ENCODE peak calls at places on chromosomes 7 and 10, in six cellular contexts. E, B, U, Q, A and P are unnamed samples.

GRCh38 chr10:70575874-70576802 is 26.4 kb downstream of the PRF1 start:
- DNase-seq in E (no peak), B (no peak), U (no peak), Q (peak), A (no peak), P (no peak)

GRCh38 chr10:80414126-80414898 is 6.0 kb downstream of the PRXL2A start:
- DNase-seq in E (no peak), B (no peak), U (no peak), Q (no peak), A (no peak), P (no peak)

GRCh38 chr10:80416401-80417098 is 8.2 kb downstream of the PRXL2A start:
- DNase-seq in E (no peak), B (no peak), U (no peak), Q (no peak), A (no peak), P (no peak)

GRCh38 chr10:971613-972012 is 16.6 kb upstream of the GTPBP4 start:
- DNase-seq in E (no peak), B (no peak), U (no peak), Q (no peak), A (no peak), P (no peak)

GRCh38 chr7:8058322-8058721 is 89.7 kb downstream of the GLCCI1 start:
- DNase-seq in E (no peak), B (no peak), U (no peak), Q (no peak), A (no peak), P (no peak)

GRCh38 chr10:123945506-123945905 is 53.9 kb upstream of the CPXM2 start:
- DNase-seq in E (peak), B (no peak), U (no peak), Q (peak), A (no peak), P (peak)

GRCh38 chr7:144164784-144165183 is 18.5 kb upstream of the CTAGE4 start:
- DNase-seq in E (no peak), B (no peak), U (no peak), Q (no peak), A (no peak), P (no peak)

GRCh38 chr10:5293691-5294550 is 70.8 kb upstream of the UCN3 start:
- DNase-seq in E (no peak), B (peak), U (peak), Q (peak), A (peak), P (peak)

GRCh38 chr7:72490301-72490700 is 78.2 kb upstream of the CALN1 start:
- DNase-seq in E (no peak), B (no peak), U (no peak), Q (no peak), A (no peak), P (no peak)

GRCh38 chr7:96311967-96312366 is 9.9 kb downstream of the SLC25A13 start:
- DNase-seq in E (no peak), B (no peak), U (no peak), Q (no peak), A (no peak), P (no peak)

GRCh38 chr10:123858039-123858740 is 33.4 kb downstream of the CPXM2 start:
- DNase-seq in E (peak), B (no peak), U (no peak), Q (no peak), A (no peak), P (no peak)

GRCh38 chr10:93437000-93437945 is 44.9 kb downstream of the MYOF start:
- DNase-seq in E (peak), B (no peak), U (peak), Q (peak), A (peak), P (no peak)

GRCh38 chr7:78473011-78473410 is 674.4 kb downstream of the PHTF2 start:
- DNase-seq in E (no peak), B (no peak), U (no peak), Q (no peak), A (no peak), P (no peak)

GRCh38 chr10:113158183-113158582 is 208.1 kb downstream of the TCF7L2 start:
- DNase-seq in E (peak), B (no peak), U (no peak), Q (no peak), A (peak), P (no peak)

GRCh38 chr7:158781976-158782637 is 47.2 kb downstream of the ESYT2 start:
- DNase-seq in E (no peak), B (no peak), U (no peak), Q (no peak), A (no peak), P (no peak)

GRCh38 chr10:131814567-131815290 is 86.1 kb upstream of the PPP2R2D start:
- DNase-seq in E (no peak), B (no peak), U (no peak), Q (no peak), A (no peak), P (no peak)

GRCh38 chr7:157584420-157584819 is 247.6 kb downstream of the DNAJB6 start:
- DNase-seq in E (no peak), B (no peak), U (no peak), Q (no peak), A (no peak), P (no peak)

GRCh38 chr10:48253970-48254657 is 20.4 kb downstream of the FRMPD2 start:
- DNase-seq in E (no peak), B (no peak), U (no peak), Q (no peak), A (peak), P (no peak)

GRCh38 chr10:132203256-132204077 is 16.7 kb downstream of the DPYSL4 start:
- DNase-seq in E (no peak), B (no peak), U (no peak), Q (no peak), A (no peak), P (no peak)

GRCh38 chr7:108584211-108584610 is 14.5 kb downstream of the DNAJB9 start:
- DNase-seq in E (no peak), B (no peak), U (no peak), Q (no peak), A (no peak), P (no peak)

GRCh38 chr10:75397571-75397921 is 4.0 kb downstream of the ZNF503 start:
- DNase-seq in E (no peak), B (no peak), U (no peak), Q (no peak), A (no peak), P (no peak)

GRCh38 chr10:110850990-110851389 is 20.7 kb upstream of the PDCD4 start:
- DNase-seq in E (no peak), B (no peak), U (no peak), Q (no peak), A (no peak), P (no peak)

GRCh38 chr7:6159524-6160011 is 112.9 kb downstream of the CYTH3 start:
- DNase-seq in E (no peak), B (no peak), U (no peak), Q (no peak), A (no peak), P (no peak)

GRCh38 chr10:22022257-22023051 is 18.9 kb upstream of the DNAJC1 start:
- DNase-seq in E (no peak), B (no peak), U (no peak), Q (no peak), A (no peak), P (no peak)

GRCh38 chr7:30598121-30598876 is 3.6 kb downstream of the GARS1 start:
- DNase-seq in E (no peak), B (no peak), U (no peak), Q (no peak), A (no peak), P (no peak)

GRCh38 chr7:147981072-147981813 is 609.3 kb upstream of the C7orf33 start:
- DNase-seq in E (no peak), B (no peak), U (no peak), Q (no peak), A (no peak), P (no peak)

GRCh38 chr7:2820508-2820934 is 23.6 kb downstream of the GNA12 start:
- DNase-seq in E (peak), B (no peak), U (no peak), Q (no peak), A (peak), P (no peak)

GRCh38 chr7:117728858-117729257 is 144.4 kb downstream of the CTTNBP2 start:
- DNase-seq in E (no peak), B (no peak), U (no peak), Q (no peak), A (no peak), P (no peak)

GRCh38 chr10:5905854-5906507 is 15.9 kb downstream of the FBH1 start:
- DNase-seq in E (no peak), B (no peak), U (no peak), Q (no peak), A (no peak), P (no peak)

GRCh38 chr10:22437620-22438588 is 92.6 kb downstream of the SPAG6 start:
- DNase-seq in E (no peak), B (no peak), U (peak), Q (no peak), A (peak), P (peak)

GRCh38 chr7:125908714-125909113 is 979.1 kb upstream of the POT1 start:
- DNase-seq in E (no peak), B (no peak), U (no peak), Q (no peak), A (no peak), P (no peak)

GRCh38 chr7:113015038-113015645 is 71.5 kb downstream of the GPR85 start:
- DNase-seq in E (peak), B (no peak), U (peak), Q (peak), A (peak), P (no peak)

GRCh38 chr10:79404231-79404609 is 41.2 kb downstream of the ZCCHC24 start:
- DNase-seq in E (no peak), B (no peak), U (no peak), Q (no peak), A (no peak), P (no peak)

GRCh38 chr10:70803768-70804423 is 11.9 kb upstream of the SGPL1 start:
- DNase-seq in E (no peak), B (no peak), U (no peak), Q (no peak), A (no peak), P (no peak)

GRCh38 chr10:79390551-79391229 is 43.4 kb downstream of the PPIF start:
- DNase-seq in E (no peak), B (no peak), U (no peak), Q (no peak), A (no peak), P (no peak)

GRCh38 chr10:129949411-129950335 is 14.4 kb downstream of the EBF3 start:
- DNase-seq in E (no peak), B (no peak), U (no peak), Q (no peak), A (no peak), P (no peak)

GRCh38 chr7:27098493-27099223 is 2.9 kb upstream of the HOXA1 start:
- DNase-seq in E (no peak), B (no peak), U (no peak), Q (no peak), A (peak), P (no peak)

GRCh38 chr10:86265877-86266259 is 100.7 kb downstream of the GRID1 start:
- DNase-seq in E (no peak), B (no peak), U (no peak), Q (no peak), A (no peak), P (no peak)

GRCh38 chr7:134155871-134156270 is 28.7 kb downstream of the LRGUK start:
- DNase-seq in E (no peak), B (no peak), U (no peak), Q (no peak), A (no peak), P (no peak)